ENCODE peak calls at places on chromosome 4, in eight cellular contexts. W is foreskin fibroblast, O is epithelial cell of esophagus, Z is coronary artery, M is spleen, P is tibial nerve, F is prostate gland, L is WERI-Rb-1. S is an unnamed sample.

GRCh38 chr4:156954598-156954997 is 17.0 kb downstream of the PDGFC start:
- DNase-seq in W (no peak), O (no peak), Z (no peak), M (no peak), P (no peak), F (no peak), L (no peak), S (no peak)

GRCh38 chr4:16237715-16238114 is 11.4 kb upstream of the TAPT1 start:
- DNase-seq in W (no peak), O (no peak), Z (no peak), M (no peak), P (no peak), F (no peak), L (no peak), S (no peak)

GRCh38 chr4:105895609-105896460 is 564 bp downstream of the NPNT start:
- DNase-seq in W (no peak), O (peak), Z (peak), M (no peak), P (no peak), F (peak), L (peak), S (peak)

GRCh38 chr4:187335339-187335738 is 611.7 kb upstream of the FAT1 start:
- DNase-seq in W (no peak), O (no peak), Z (no peak), M (no peak), P (no peak), F (no peak), L (no peak), S (no peak)

GRCh38 chr4:85165808-85166207 is 199.3 kb upstream of the WDFY3 start:
- DNase-seq in W (no peak), O (no peak), Z (no peak), M (peak), P (no peak), F (no peak), L (no peak), S (no peak)

GRCh38 chr4:84892950-84893349 is 73.5 kb downstream of the WDFY3 start:
- DNase-seq in W (no peak), O (no peak), Z (no peak), M (no peak), P (no peak), F (no peak), L (no peak), S (no peak)

GRCh38 chr4:71231073-71231752 is 107.6 kb upstream of the SLC4A4 start:
- DNase-seq in W (peak), O (peak), Z (peak), M (no peak), P (peak), F (peak), L (no peak), S (peak)

GRCh38 chr4:66433706-66434105 is 763.4 kb upstream of the EPHA5 start:
- DNase-seq in W (no peak), O (no peak), Z (no peak), M (no peak), P (no peak), F (no peak), L (no peak), S (no peak)

GRCh38 chr4:181823645-181824044 is 419.6 kb upstream of the TENM3 start:
- DNase-seq in W (no peak), O (no peak), Z (no peak), M (no peak), P (no peak), F (no peak), L (no peak), S (no peak)

GRCh38 chr4:152348670-152349069 is 187.2 kb downstream of the FBXW7 start:
- DNase-seq in W (no peak), O (peak), Z (no peak), M (no peak), P (no peak), F (no peak), L (no peak), S (no peak)

GRCh38 chr4:35900608-35901243 is 343.6 kb downstream of the ARAP2 start:
- DNase-seq in W (no peak), O (peak), Z (no peak), M (no peak), P (no peak), F (no peak), L (no peak), S (no peak)

GRCh38 chr4:8846864-8847263 is 24.8 kb downstream of the HMX1 start:
- DNase-seq in W (no peak), O (no peak), Z (peak), M (peak), P (peak), F (no peak), L (peak), S (no peak)

GRCh38 chr4:151573945-151574344 is 165.0 kb downstream of the FHIP1A start:
- DNase-seq in W (no peak), O (peak), Z (no peak), M (peak), P (no peak), F (no peak), L (no peak), S (peak)

GRCh38 chr4:118931791-118932190 is 43.1 kb downstream of the SYNPO2 start:
- DNase-seq in W (no peak), O (no peak), Z (no peak), M (no peak), P (no peak), F (no peak), L (no peak), S (no peak)

GRCh38 chr4:80471701-80472100 is 136.2 kb downstream of the CFAP299 start:
- DNase-seq in W (no peak), O (peak), Z (no peak), M (no peak), P (no peak), F (peak), L (no peak), S (peak)

GRCh38 chr4:67346654-67347053 is 198.6 kb downstream of the CENPC start:
- DNase-seq in W (no peak), O (no peak), Z (no peak), M (no peak), P (no peak), F (no peak), L (no peak), S (no peak)

GRCh38 chr4:186449954-186450353 is 105.4 kb downstream of the MTNR1A start:
- DNase-seq in W (no peak), O (no peak), Z (no peak), M (no peak), P (no peak), F (no peak), L (no peak), S (no peak)

GRCh38 chr4:101400096-101400495 is 52.8 kb upstream of the PPP3CA start:
- DNase-seq in W (peak), O (peak), Z (no peak), M (no peak), P (no peak), F (no peak), L (no peak), S (peak)

GRCh38 chr4:166309286-166309685 is 436.2 kb downstream of the TLL1 start:
- DNase-seq in W (no peak), O (no peak), Z (no peak), M (no peak), P (no peak), F (no peak), L (no peak), S (no peak)

GRCh38 chr4:128653514-128654420 is 155.7 kb upstream of the JADE1 start:
- DNase-seq in W (peak), O (no peak), Z (no peak), M (no peak), P (no peak), F (peak), L (peak), S (no peak)

GRCh38 chr4:38519671-38520070 is 144.3 kb upstream of the KLF3 start:
- DNase-seq in W (no peak), O (no peak), Z (no peak), M (no peak), P (no peak), F (no peak), L (no peak), S (no peak)

GRCh38 chr4:43456383-43456782 is 563.9 kb downstream of the GRXCR1 start:
- DNase-seq in W (peak), O (peak), Z (no peak), M (no peak), P (no peak), F (no peak), L (no peak), S (peak)

GRCh38 chr4:41718907-41719306 is 29.6 kb downstream of the PHOX2B start:
- DNase-seq in W (peak), O (peak), Z (no peak), M (no peak), P (no peak), F (no peak), L (no peak), S (peak)

GRCh38 chr4:85724801-85725548 is 250.0 kb downstream of the ARHGAP24 start:
- DNase-seq in W (no peak), O (no peak), Z (no peak), M (no peak), P (no peak), F (no peak), L (no peak), S (no peak)

GRCh38 chr4:81084029-81084428 is 53.5 kb downstream of the BMP3 start:
- DNase-seq in W (peak), O (peak), Z (no peak), M (no peak), P (no peak), F (peak), L (no peak), S (peak)

GRCh38 chr4:152660526-152660925 is 19.3 kb downstream of the TMEM154 start:
- DNase-seq in W (no peak), O (no peak), Z (no peak), M (no peak), P (no peak), F (no peak), L (no peak), S (no peak)

GRCh38 chr4:145851516-145852201 is 87.0 kb downstream of the ZNF827 start:
- DNase-seq in W (no peak), O (no peak), Z (no peak), M (no peak), P (no peak), F (no peak), L (no peak), S (no peak)

GRCh38 chr4:100681289-100681688 is 163.5 kb upstream of the EMCN start:
- DNase-seq in W (no peak), O (no peak), Z (no peak), M (no peak), P (no peak), F (no peak), L (no peak), S (no peak)

GRCh38 chr4:21248336-21248735 is 548.1 kb downstream of the PACRGL start:
- DNase-seq in W (no peak), O (no peak), Z (no peak), M (no peak), P (no peak), F (no peak), L (no peak), S (no peak)

GRCh38 chr4:16224264-16224663 is 2.0 kb downstream of the TAPT1 start:
- DNase-seq in W (no peak), O (no peak), Z (no peak), M (no peak), P (no peak), F (no peak), L (no peak), S (no peak)

GRCh38 chr4:675980-676870 is 1.9 kb downstream of the MYL5 start:
- DNase-seq in W (no peak), O (no peak), Z (no peak), M (peak), P (no peak), F (no peak), L (peak), S (no peak)
- H3K4me3 ChIP-seq in W (no peak), O (no peak), Z (no peak), M (no peak), P (no peak), F (no peak), L (no peak), S (no peak)

DNA sequence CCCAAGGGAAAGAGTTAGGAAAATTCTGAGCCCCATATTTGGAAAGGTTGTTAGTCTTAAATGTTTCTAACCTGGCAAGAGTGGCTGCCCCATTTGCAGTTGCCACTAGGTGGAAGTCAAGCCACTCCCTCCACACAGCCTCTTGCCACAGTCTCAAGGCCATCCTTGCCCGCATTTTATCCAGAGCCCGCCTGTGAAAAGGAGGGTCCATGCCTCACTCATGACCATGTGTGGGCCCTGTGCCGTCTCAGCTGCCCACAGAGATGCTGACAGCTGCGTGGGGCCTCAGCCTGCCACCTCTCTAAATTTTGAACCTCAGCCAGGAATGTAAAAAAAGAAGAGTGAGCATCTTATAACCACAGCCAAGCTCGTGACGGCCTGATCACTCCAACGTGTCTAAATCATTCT is 201.5 kb upstream of the FAM241A start:
- DNase-seq in W (peak), O (peak), Z (no peak), M (peak), P (no peak), F (no peak), L (peak), S (peak)
- TF ChIP-seq CTCF in W (peak), O (peak), Z (no peak), M (peak), P (peak), F (no peak), L (peak), S (peak)

GRCh38 chr4:13546855-13547562 is 2.7 kb upstream of the NKX3-2 start:
- DNase-seq in W (no peak), O (peak), Z (no peak), M (peak), P (no peak), F (no peak), L (peak), S (no peak)

GRCh38 chr4:13547563-13548041 is 3.3 kb upstream of the NKX3-2 start:
- DNase-seq in W (no peak), O (no peak), Z (no peak), M (peak), P (no peak), F (no peak), L (peak), S (no peak)

GRCh38 chr4:13548059-13548983 is 4.0 kb upstream of the NKX3-2 start:
- DNase-seq in W (no peak), O (peak), Z (no peak), M (peak), P (no peak), F (no peak), L (no peak), S (no peak)

GRCh38 chr4:13546374-13546854 is 2.1 kb upstream of the NKX3-2 start:
- DNase-seq in W (no peak), O (no peak), Z (no peak), M (no peak), P (no peak), F (no peak), L (no peak), S (no peak)

DNA sequence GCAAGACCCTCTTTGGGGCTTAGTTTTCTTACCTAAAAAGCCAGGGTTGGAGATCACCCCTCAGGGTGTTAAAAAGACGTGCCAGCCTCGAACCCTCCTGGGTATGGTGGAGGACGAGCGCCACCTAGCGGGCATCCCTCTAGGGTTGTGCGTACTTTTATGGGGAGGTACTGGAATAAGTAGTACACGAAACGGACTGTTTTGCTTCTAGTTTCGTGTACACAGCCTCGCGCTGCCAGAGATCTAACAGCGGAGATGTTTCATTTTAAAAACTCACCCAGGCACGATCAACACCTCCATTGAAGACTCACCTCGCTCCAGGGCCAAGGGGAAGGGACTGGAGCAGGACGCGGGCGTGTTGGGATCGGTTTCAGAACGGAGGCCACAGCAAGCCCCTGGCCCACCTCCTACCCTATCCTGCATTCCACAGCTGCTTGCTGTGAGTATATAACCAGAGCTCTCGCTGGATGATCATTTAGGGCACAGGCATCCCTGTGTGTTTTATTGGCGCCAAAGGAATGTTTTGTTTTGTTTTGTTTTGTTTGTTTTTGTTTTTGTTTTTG is 4.8 kb upstream of the NKX3-2 start:
- DNase-seq in W (peak), O (peak), Z (no peak), M (peak), P (peak), F (peak), L (peak), S (peak)
- H3K4me3 ChIP-seq in W (peak), O (peak), Z (peak), M (peak), P (peak), F (no peak), L (peak), S (peak)

GRCh38 chr4:174107749-174108354 is 175.6 kb downstream of the FBXO8 start:
- DNase-seq in W (no peak), O (no peak), Z (no peak), M (no peak), P (no peak), F (no peak), L (no peak), S (no peak)
- TF ChIP-seq CTCF in W (no peak), O (no peak), Z (no peak), M (no peak), P (no peak), F (no peak), L (no peak), S (no peak)

DNA sequence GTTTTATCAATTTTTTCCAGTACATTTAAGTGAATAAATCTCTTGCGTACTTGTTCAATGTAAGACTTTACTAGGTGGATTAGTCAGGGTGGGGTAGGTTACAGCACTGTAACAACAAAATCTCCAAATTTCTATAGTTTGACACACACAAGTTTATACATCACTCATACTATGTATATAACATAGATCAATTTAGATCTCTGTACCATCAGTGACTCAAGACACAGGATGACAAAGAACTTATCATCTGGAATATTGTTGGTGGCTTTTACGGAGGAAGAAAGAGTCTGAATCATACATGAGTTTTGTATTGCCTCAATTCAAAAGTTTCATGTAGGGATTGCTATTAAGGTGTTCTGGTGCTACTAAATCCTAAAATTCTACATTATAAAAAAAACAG is 97.9 kb upstream of the DKK2 start:
- DNase-seq in W (no peak), O (peak), Z (no peak), M (no peak), P (no peak), F (no peak), L (no peak), S (peak)
- H3K4me3 ChIP-seq in W (no peak), O (no peak), Z (no peak), M (no peak), P (no peak), F (no peak), L (no peak), S (no peak)